ENCODE peak calls at places on chromosomes 1 and 21, in six cellular contexts. G is mesendoderm, M is H1, D is neuronal stem cell, N is IMR-90, T is mesenchymal stem cell. F is an unnamed sample.

GRCh38 chr1:9787702-9788101 is 36.1 kb downstream of the CLSTN1 start:
- DNase-seq in G (no peak), M (no peak), N (no peak), D (no peak), T (no peak), F (no peak)

GRCh38 chr21:45598666-45599065 is 44.9 kb upstream of the PCBP3 start:
- DNase-seq in M (no peak), D (no peak), T (no peak), G (no peak), N (no peak), F (no peak)

GRCh38 chr1:232142403-232143314 is 487.3 kb downstream of the SIPA1L2 start:
- DNase-seq in M (no peak), D (no peak), T (peak; percentile 32), G (no peak), N (peak; percentile 82), F (peak; percentile 6)

GRCh38 chr1:36512842-36513241 is 30.1 kb upstream of the CSF3R start:
- DNase-seq in T (no peak), D (no peak), M (no peak), N (no peak), G (no peak), F (no peak)

GRCh38 chr1:191608367-191608766 is 549.9 kb upstream of the RGS18 start:
- DNase-seq in M (no peak), G (no peak), N (peak; percentile 7), T (no peak), D (no peak), F (no peak)

GRCh38 chr1:6634278-6635052 is 9.8 kb downstream of the THAP3 start:
- DNase-seq in G (peak; percentile 56), M (no peak), T (peak; percentile 40), D (no peak), N (peak; percentile 25), F (peak; percentile 66)

GRCh38 chr21:41610042-41610839 is 102.3 kb upstream of the TMPRSS2 start:
- DNase-seq in G (peak; percentile 90), D (no peak), M (no peak), T (peak; percentile 36), N (peak; percentile 64), F (peak; percentile 62)

GRCh38 chr1:211901945-211902344 is 71.4 kb upstream of the LPGAT1 start:
- DNase-seq in T (no peak), G (peak; percentile 16), D (no peak), M (no peak), N (no peak), F (no peak)

GRCh38 chr1:32350785-32351076 is 11.6 kb downstream of the FAM229A start:
- DNase-seq in G (no peak), N (no peak), M (no peak), D (no peak), T (no peak), F (no peak)

GRCh38 chr21:38925923-38926322 is 120.2 kb downstream of the ETS2 start:
- DNase-seq in M (no peak), D (no peak), T (peak; percentile 96), N (peak; percentile 89), G (no peak), F (no peak)

GRCh38 chr1:91801496-91802115 is 84.3 kb downstream of the TGFBR3 start:
- DNase-seq in G (no peak), D (no peak), N (no peak), T (no peak), M (no peak), F (no peak)

GRCh38 chr1:36306210-36306901 is at the start of gene SH3D21:
- DNase-seq in N (no peak), T (peak; percentile 46), M (peak; percentile 65), G (peak; percentile 83), D (peak; percentile 59), F (peak; percentile 74)

GRCh38 chr1:243421784-243422183 is 165.9 kb downstream of the SDCCAG8 start:
- DNase-seq in D (no peak), M (no peak), N (peak; percentile 85), T (peak; percentile 46), G (peak; percentile 64), F (no peak)

GRCh38 chr1:154972517-154973343 is 1.8 kb upstream of the CKS1B start:
- DNase-seq in D (peak; percentile 73), G (peak; percentile 99), T (peak; percentile 97), N (peak; percentile 95), M (peak; percentile 95), F (peak; percentile 92)

GRCh38 chr1:68115308-68115707 is 64.9 kb upstream of the DIRAS3 start:
- DNase-seq in M (no peak), T (no peak), D (no peak), G (no peak), N (no peak), F (no peak)

GRCh38 chr1:54240741-54241335 is 40.9 kb downstream of the MRPL37 start:
- DNase-seq in G (no peak), T (no peak), M (no peak), N (no peak), D (no peak), F (no peak)

GRCh38 chr21:41156128-41156527 is 11.8 kb upstream of the BACE2 start:
- DNase-seq in G (no peak), M (no peak), N (no peak), T (no peak), D (no peak), F (no peak)

GRCh38 chr1:234240680-234241079 is 132.6 kb upstream of the COA6 start:
- DNase-seq in N (no peak), G (no peak), T (no peak), M (no peak), D (no peak), F (no peak)

GRCh38 chr1:40820251-40820797 is 36.7 kb downstream of the KCNQ4 start:
- DNase-seq in D (no peak), T (no peak), G (peak; percentile 72), M (no peak), N (no peak), F (no peak)

GRCh38 chr1:117561551-117561950 is 44.3 kb upstream of the TENT5C start:
- DNase-seq in N (no peak), T (no peak), G (no peak), D (no peak), M (no peak), F (no peak)

GRCh38 chr1:201582977-201583376 is 44.0 kb downstream of the NAV1 start:
- DNase-seq in G (no peak), N (no peak), M (no peak), D (no peak), T (no peak), F (no peak)

GRCh38 chr1:35808376-35809155 is 750 bp downstream of the AGO4 start:
- DNase-seq in M (no peak), T (peak; percentile 42), N (no peak), G (peak; percentile 50), D (peak; percentile 6), F (peak; percentile 23)

GRCh38 chr1:234565132-234565531 is 44.8 kb downstream of the IRF2BP2 start:
- DNase-seq in M (no peak), D (no peak), T (no peak), G (no peak), N (no peak), F (no peak)

GRCh38 chr1:108068141-108068540 is 103.2 kb upstream of the VAV3 start:
- DNase-seq in N (no peak), M (no peak), T (no peak), G (peak; percentile 63), D (no peak), F (no peak)

GRCh38 chr1:87203890-87204289 is 124.8 kb upstream of the LMO4 start:
- DNase-seq in N (peak; percentile 74), M (no peak), D (no peak), T (no peak), G (no peak), F (peak; percentile 44)

DNA sequence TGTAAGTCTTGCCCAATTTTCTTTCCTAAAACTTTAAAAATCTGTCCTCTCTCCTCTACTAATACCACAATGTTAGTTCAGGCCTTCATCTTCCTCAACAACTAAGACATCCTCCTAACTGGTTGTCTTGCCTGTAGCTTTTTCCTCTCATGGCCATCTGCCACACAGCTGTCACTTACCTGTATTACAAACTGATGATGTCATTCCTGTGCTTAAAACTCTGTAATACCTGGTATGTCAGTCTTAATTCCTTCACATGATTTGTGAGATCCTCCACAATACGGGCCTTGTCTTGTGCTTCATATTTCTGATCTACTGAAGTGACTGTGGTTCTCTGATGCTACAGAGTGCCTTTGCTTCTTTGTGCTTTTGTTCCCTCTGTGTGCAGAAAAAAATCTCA is 9.8 kb downstream of the MRPS14 start:
- DNase-seq in T (no peak), M (no peak), D (no peak), N (no peak), G (no peak), F (peak; percentile 90)
- H3K36me3 ChIP-seq in T (peaks cover 88% of the 10 kb centered on the region), M (peaks cover 77% of the 10 kb centered on the region), D (peaks cover 25% of the 10 kb centered on the region), N (peaks cover 35% of the 10 kb centered on the region), G (peaks cover 8% of the 10 kb centered on the region), F (peaks cover 39% of the 10 kb centered on the region)

GRCh38 chr1:151342562-151342961 is 4.5 kb downstream of the RFX5 start:
- DNase-seq in D (no peak), T (no peak), M (no peak), G (no peak), N (no peak), F (no peak)

GRCh38 chr1:151347523-151348246 is 633 bp upstream of the RFX5 start:
- DNase-seq in G (no peak), M (no peak), T (peak; percentile 42), N (no peak), D (no peak), F (no peak)

GRCh38 chr1:151346769-151347522 is at the start of gene RFX5:
- DNase-seq in N (peak; percentile 98), D (peak; percentile 97), T (peak; percentile 99), G (peak; percentile 100), M (peak; percentile 98), F (peak; percentile 97)

GRCh38 chr1:151343587-151343986 is 3.5 kb downstream of the RFX5 start:
- DNase-seq in N (no peak), G (no peak), M (no peak), D (no peak), T (no peak), F (no peak)

GRCh38 chr1:151346082-151346768 is 827 bp downstream of the RFX5 start:
- DNase-seq in N (no peak), G (peak; percentile 16), D (no peak), T (no peak), M (no peak), F (no peak)
- H2BK120ac ChIP-seq in N (peak overlapping the region; percentile 10), G (no peak overlapping the region), D (no peak overlapping the region), T (no peak overlapping the region), M (peak overlapping the region; percentile 18), F (peak overlapping the region; percentile 74)

DNA sequence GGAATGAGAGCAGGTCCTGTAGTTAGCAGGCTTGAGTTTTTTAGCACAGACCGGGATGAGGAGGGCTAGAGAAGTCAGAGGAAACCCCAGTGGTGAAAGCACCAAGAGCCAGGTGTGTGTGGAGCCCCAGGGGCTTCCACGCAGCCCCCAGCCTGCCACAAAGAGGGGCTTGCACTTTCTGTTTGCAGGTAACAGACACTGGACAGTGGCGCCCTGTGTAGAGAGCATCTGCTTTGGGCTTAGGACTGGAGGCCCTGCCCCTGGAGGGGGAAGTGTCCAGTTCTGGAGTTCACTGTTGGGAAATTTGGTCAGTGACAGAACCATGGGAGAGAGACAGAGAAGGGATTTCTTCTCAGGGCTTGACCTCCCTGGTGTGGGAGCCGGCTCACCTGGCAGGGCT is 19.5 kb downstream of the AGT start:
- DNase-seq in G (no peak), M (no peak), T (no peak), N (no peak), D (no peak), F (no peak)
- H3K36me3 ChIP-seq in G (peaks cover 2% of the 10 kb centered on the region), M (peaks cover 40% of the 10 kb centered on the region), T (peaks cover 49% of the 10 kb centered on the region), N (peaks cover 30% of the 10 kb centered on the region), D (peaks cover 16% of the 10 kb centered on the region), F (peaks cover 23% of the 10 kb centered on the region)

DNA sequence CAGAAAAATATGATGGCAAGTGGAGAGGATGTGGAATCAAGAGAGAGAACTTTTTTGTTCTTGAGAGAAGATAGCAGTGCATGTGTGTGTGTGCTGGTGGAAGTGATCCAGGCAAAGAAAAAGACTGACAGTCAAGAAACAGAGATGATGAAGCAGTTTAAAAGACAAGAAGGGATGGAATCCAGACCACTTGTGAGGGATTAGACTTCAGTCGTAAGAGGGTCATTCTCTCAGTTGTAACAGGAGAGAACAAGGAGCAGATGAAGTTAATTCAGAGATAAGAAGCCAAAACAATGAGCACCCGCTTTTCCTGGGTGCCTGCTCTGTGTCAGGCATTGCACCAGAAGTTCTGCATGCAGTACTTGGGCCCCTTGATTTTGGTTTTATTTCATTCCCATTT is 76.6 kb downstream of the RNF220 start:
- DNase-seq in N (no peak), G (no peak), D (no peak), T (no peak), M (no peak), F (no peak)
- H2BK120ac ChIP-seq in N (no peak overlapping the region), G (no peak overlapping the region), D (no peak overlapping the region), T (no peak overlapping the region), M (no peak overlapping the region), F (no peak overlapping the region)

F was measured in trophoblast cell.